ENCODE peak calls at places on chromosomes 6 and 20, in eight cellular contexts. C is PC-3, X is lower lobe of right lung, B is fibroblast of pulmonary artery, Q is fibroblast of lung, N is thyroid gland, U is right lobe of liver, S is cardiac muscle cell. M is an unnamed sample.

GRCh38 chr6:129709451-129709908 is 497 bp downstream of the ARHGAP18 start:
- DNase-seq in C (peak), X (no peak), B (peak), Q (peak), N (peak), U (no peak), S (peak), M (peak)

GRCh38 chr20:13022401-13023170 is 13.8 kb downstream of the SPTLC3 start:
- DNase-seq in C (peak), X (no peak), B (peak), Q (peak), N (peak), U (no peak), S (peak), M (peak)

GRCh38 chr6:147223751-147224150 is 19.5 kb downstream of the STXBP5 start:
- DNase-seq in C (no peak), X (no peak), B (no peak), Q (peak), N (no peak), U (no peak), S (no peak), M (no peak)

GRCh38 chr20:46746972-46747371 is 37.5 kb downstream of the SLC2A10 start:
- DNase-seq in C (peak), X (no peak), B (peak), Q (peak), N (peak), U (no peak), S (peak), M (peak)

GRCh38 chr6:36657942-36658544 is 20.5 kb upstream of the CDKN1A start:
- DNase-seq in C (no peak), X (no peak), B (peak), Q (no peak), N (no peak), U (no peak), S (no peak), M (peak)

GRCh38 chr6:7258231-7258763 is 54.7 kb downstream of the SSR1 start:
- DNase-seq in C (no peak), X (no peak), B (no peak), Q (no peak), N (peak), U (no peak), S (no peak), M (no peak)

GRCh38 chr20:25045343-25045712 is 12.6 kb downstream of the ACSS1 start:
- DNase-seq in C (no peak), X (peak), B (no peak), Q (no peak), N (no peak), U (peak), S (no peak), M (no peak)

GRCh38 chr6:7196685-7197283 is 89.0 kb downstream of the RREB1 start:
- DNase-seq in C (no peak), X (no peak), B (no peak), Q (no peak), N (no peak), U (no peak), S (no peak), M (no peak)

GRCh38 chr6:161727063-161727462 is 453.2 kb upstream of the AGPAT4 start:
- DNase-seq in C (no peak), X (no peak), B (no peak), Q (no peak), N (no peak), U (no peak), S (no peak), M (no peak)

GRCh38 chr6:110341671-110342304 is 16.4 kb downstream of the METTL24 start:
- DNase-seq in C (peak), X (no peak), B (peak), Q (peak), N (no peak), U (no peak), S (peak), M (no peak)

GRCh38 chr20:53907968-53908751 is 162.2 kb downstream of the BCAS1 start:
- DNase-seq in C (no peak), X (no peak), B (no peak), Q (no peak), N (no peak), U (peak), S (no peak), M (no peak)

GRCh38 chr6:16477367-16478149 is 239.2 kb downstream of the GMPR start:
- DNase-seq in C (no peak), X (peak), B (peak), Q (no peak), N (peak), U (no peak), S (no peak), M (no peak)

GRCh38 chr20:41446471-41446870 is 79.9 kb upstream of the EMILIN3 start:
- DNase-seq in C (no peak), X (no peak), B (no peak), Q (no peak), N (no peak), U (no peak), S (no peak), M (no peak)

GRCh38 chr6:54465649-54466300 is 157.5 kb downstream of the TINAG start:
- DNase-seq in C (no peak), X (no peak), B (no peak), Q (no peak), N (no peak), U (no peak), S (no peak), M (no peak)

GRCh38 chr6:45438849-45439406 is 61.2 kb upstream of the SUPT3H start:
- DNase-seq in C (peak), X (no peak), B (peak), Q (peak), N (no peak), U (no peak), S (peak), M (peak)

GRCh38 chr20:18362916-18363315 is 74.6 kb downstream of the ZNF133 start:
- DNase-seq in C (no peak), X (no peak), B (no peak), Q (no peak), N (no peak), U (no peak), S (no peak), M (no peak)

GRCh38 chr20:23412026-23412425 is 9.3 kb downstream of the NAPB start:
- DNase-seq in C (no peak), X (no peak), B (peak), Q (peak), N (peak), U (no peak), S (no peak), M (peak)

GRCh38 chr20:15555913-15556312 is 1017.3 kb downstream of the KIF16B start:
- DNase-seq in C (no peak), X (no peak), B (no peak), Q (no peak), N (no peak), U (no peak), S (no peak), M (no peak)

GRCh38 chr6:106724848-106725247 is 95.5 kb downstream of the QRSL1 start:
- DNase-seq in C (peak), X (no peak), B (no peak), Q (no peak), N (no peak), U (peak), S (no peak), M (peak)

GRCh38 chr6:28794175-28795002 is 129.4 kb downstream of the TRIM27 start:
- DNase-seq in C (peak), X (no peak), B (peak), Q (peak), N (no peak), U (no peak), S (peak), M (peak)

GRCh38 chr6:43287717-43288679 is 10.1 kb upstream of the SLC22A7 start:
- DNase-seq in C (no peak), X (no peak), B (no peak), Q (no peak), N (no peak), U (peak), S (no peak), M (no peak)

GRCh38 chr6:43285832-43286231 is 12.2 kb upstream of the SLC22A7 start:
- DNase-seq in C (no peak), X (no peak), B (no peak), Q (no peak), N (no peak), U (no peak), S (no peak), M (no peak)

GRCh38 chr6:43285415-43285814 is 12.6 kb upstream of the SLC22A7 start:
- DNase-seq in C (no peak), X (no peak), B (no peak), Q (no peak), N (no peak), U (no peak), S (no peak), M (no peak)

GRCh38 chr6:43286456-43286994 is 11.5 kb upstream of the SLC22A7 start:
- DNase-seq in C (no peak), X (no peak), B (no peak), Q (no peak), N (no peak), U (no peak), S (no peak), M (no peak)

GRCh38 chr6:43286995-43287716 is 10.9 kb upstream of the SLC22A7 start:
- DNase-seq in C (no peak), X (no peak), B (no peak), Q (no peak), N (no peak), U (no peak), S (no peak), M (no peak)
- TF ChIP-seq CTCF in C (peak), X (no peak), B (no peak), Q (no peak), N (no peak), U (peak), S (peak), M (peak)

GRCh38 chr6:42929088-42929927 is at the start of gene CNPY3:
- DNase-seq in C (peak), X (peak), B (peak), Q (peak), N (peak), U (peak), S (peak), M (peak)
- TF ChIP-seq CTCF in C (no peak), X (no peak), B (no peak), Q (no peak), N (no peak), U (no peak), S (peak), M (peak)

GRCh38 chr6:160071805-160072687 is 49.6 kb upstream of the SLC22A1 start:
- DNase-seq in C (peak), X (no peak), B (peak), Q (no peak), N (no peak), U (peak), S (peak), M (no peak)
- TF ChIP-seq CTCF in C (peak), X (no peak), B (peak), Q (peak), N (no peak), U (peak), S (peak), M (no peak)

GRCh38 chr20:57380081-57380750 is 11.0 kb upstream of the RBM38 start:
- DNase-seq in C (no peak), X (no peak), B (no peak), Q (no peak), N (no peak), U (no peak), S (no peak), M (no peak)

GRCh38 chr20:57377350-57377749 is 13.8 kb upstream of the RBM38 start:
- DNase-seq in C (no peak), X (no peak), B (no peak), Q (no peak), N (no peak), U (no peak), S (no peak), M (no peak)

GRCh38 chr20:57379263-57379647 is 11.9 kb upstream of the RBM38 start:
- DNase-seq in C (no peak), X (no peak), B (no peak), Q (no peak), N (no peak), U (no peak), S (no peak), M (no peak)

GRCh38 chr20:57378107-57378506 is 13.1 kb upstream of the RBM38 start:
- DNase-seq in C (no peak), X (no peak), B (no peak), Q (no peak), N (no peak), U (no peak), S (no peak), M (no peak)

GRCh38 chr20:57378646-57379262 is 12.4 kb upstream of the RBM38 start:
- DNase-seq in C (no peak), X (no peak), B (no peak), Q (no peak), N (no peak), U (no peak), S (no peak), M (no peak)
- TF ChIP-seq CTCF in C (no peak), X (no peak), B (no peak), Q (no peak), N (no peak), U (no peak), S (no peak), M (no peak)

GRCh38 chr6:112282217-112282616 is 27.9 kb upstream of the LAMA4 start:
- DNase-seq in C (peak), X (peak), B (peak), Q (peak), N (peak), U (no peak), S (peak), M (peak)
- TF ChIP-seq CTCF in C (peak), X (peak), B (peak), Q (peak), N (no peak), U (peak), S (peak), M (peak)

GRCh38 chr20:21719592-21720214 is 14.2 kb downstream of the PAX1 start:
- DNase-seq in C (peak), X (no peak), B (peak), Q (peak), N (peak), U (no peak), S (peak), M (peak)
- TF ChIP-seq CTCF in C (peak), X (peak), B (peak), Q (peak), N (peak), U (peak), S (peak), M (peak)

GRCh38 chr6:139373928-139374356 is 506 bp downstream of the CITED2 start:
- DNase-seq in C (no peak), X (no peak), B (no peak), Q (no peak), N (no peak), U (no peak), S (no peak), M (no peak)

GRCh38 chr6:139374357-139375238 is at the start of gene CITED2:
- DNase-seq in C (peak), X (peak), B (peak), Q (peak), N (peak), U (peak), S (peak), M (peak)

GRCh38 chr6:139376604-139377218 is 2.3 kb upstream of the CITED2 start:
- DNase-seq in C (peak), X (no peak), B (peak), Q (peak), N (peak), U (peak), S (peak), M (peak)

GRCh38 chr6:139376054-139376355 is 1.6 kb upstream of the CITED2 start:
- DNase-seq in C (peak), X (peak), B (no peak), Q (no peak), N (peak), U (no peak), S (peak), M (no peak)

DNA sequence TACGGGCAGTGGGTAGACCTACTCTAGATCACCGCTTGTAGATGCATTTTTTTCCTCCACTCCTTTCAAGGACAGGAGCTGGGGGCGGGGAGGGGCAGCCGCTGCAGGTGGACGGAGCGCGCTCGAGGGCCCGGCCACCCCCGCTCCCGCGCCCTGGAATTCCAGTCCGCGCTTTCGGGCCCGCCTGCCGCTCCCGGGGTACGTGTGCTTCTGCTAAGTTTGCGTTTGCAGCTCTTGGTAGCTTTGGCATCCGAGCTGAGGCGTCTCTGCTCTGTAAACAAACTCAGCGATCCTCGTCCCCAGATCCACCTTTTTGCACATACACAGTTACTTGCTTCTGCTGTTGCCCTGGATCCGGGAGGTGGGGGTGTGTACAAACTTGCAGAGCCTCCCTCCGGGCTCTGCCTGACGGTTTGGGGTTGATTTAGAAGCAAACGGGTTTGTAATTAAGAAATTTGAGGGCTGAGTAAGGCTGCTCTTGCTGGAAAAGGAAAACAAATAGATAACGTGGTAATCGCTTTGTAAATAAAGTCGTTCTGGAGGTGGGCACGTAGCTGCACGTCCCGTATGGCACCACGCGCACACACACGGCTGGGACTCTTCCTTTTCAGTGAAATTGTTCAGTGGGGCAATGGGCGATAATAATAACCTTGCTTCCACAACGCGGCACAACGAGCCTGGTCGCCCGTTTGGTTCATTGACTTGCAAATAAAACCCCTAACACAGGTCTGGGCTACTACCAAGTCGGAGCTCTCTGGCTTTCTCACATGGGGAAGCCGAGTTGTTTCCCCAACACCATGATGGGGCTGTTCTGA is 998 bp upstream of the CITED2 start:
- DNase-seq in C (peak), X (peak), B (peak), Q (peak), N (peak), U (peak), S (peak), M (peak)
- TF ChIP-seq CTCF in C (no peak), X (no peak), B (peak), Q (no peak), N (no peak), U (peak), S (peak), M (no peak)

GRCh38 chr6:138535728-138536454 is 36.6 kb upstream of the NHSL1 start:
- DNase-seq in C (no peak), X (no peak), B (no peak), Q (no peak), N (no peak), U (no peak), S (no peak), M (no peak)

GRCh38 chr6:138531387-138531786 is 32.1 kb upstream of the NHSL1 start:
- DNase-seq in C (no peak), X (no peak), B (no peak), Q (no peak), N (no peak), U (no peak), S (no peak), M (no peak)

GRCh38 chr6:138537090-138537489 is 37.8 kb upstream of the NHSL1 start:
- DNase-seq in C (no peak), X (no peak), B (peak), Q (peak), N (no peak), U (no peak), S (peak), M (peak)

GRCh38 chr6:138529510-138529909 is 30.2 kb upstream of the NHSL1 start:
- DNase-seq in C (no peak), X (no peak), B (no peak), Q (no peak), N (no peak), U (no peak), S (peak), M (no peak)

DNA sequence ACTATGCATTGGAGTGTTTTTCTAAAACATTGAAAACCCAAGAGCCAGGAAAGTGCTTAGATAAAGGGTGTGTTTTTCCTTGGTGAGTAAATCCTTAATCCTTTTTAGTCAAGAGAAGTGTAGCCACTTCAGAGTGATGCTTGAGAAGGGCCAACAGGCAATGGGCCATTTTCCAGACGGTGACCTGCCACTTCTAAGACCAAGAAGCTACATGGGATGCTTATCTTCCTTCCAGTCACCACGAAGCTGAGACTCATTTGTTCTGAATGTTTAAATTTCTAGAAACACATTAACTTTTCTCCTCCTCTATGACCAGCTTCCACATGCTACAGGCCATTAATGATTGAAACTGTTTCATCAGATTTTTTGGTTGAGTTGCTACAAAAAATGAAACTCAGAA is 34.4 kb upstream of the NHSL1 start:
- DNase-seq in C (no peak), X (peak), B (no peak), Q (no peak), N (peak), U (no peak), S (no peak), M (no peak)
- TF ChIP-seq CTCF in C (no peak), X (no peak), B (no peak), Q (no peak), N (no peak), U (no peak), S (no peak), M (no peak)

DNA sequence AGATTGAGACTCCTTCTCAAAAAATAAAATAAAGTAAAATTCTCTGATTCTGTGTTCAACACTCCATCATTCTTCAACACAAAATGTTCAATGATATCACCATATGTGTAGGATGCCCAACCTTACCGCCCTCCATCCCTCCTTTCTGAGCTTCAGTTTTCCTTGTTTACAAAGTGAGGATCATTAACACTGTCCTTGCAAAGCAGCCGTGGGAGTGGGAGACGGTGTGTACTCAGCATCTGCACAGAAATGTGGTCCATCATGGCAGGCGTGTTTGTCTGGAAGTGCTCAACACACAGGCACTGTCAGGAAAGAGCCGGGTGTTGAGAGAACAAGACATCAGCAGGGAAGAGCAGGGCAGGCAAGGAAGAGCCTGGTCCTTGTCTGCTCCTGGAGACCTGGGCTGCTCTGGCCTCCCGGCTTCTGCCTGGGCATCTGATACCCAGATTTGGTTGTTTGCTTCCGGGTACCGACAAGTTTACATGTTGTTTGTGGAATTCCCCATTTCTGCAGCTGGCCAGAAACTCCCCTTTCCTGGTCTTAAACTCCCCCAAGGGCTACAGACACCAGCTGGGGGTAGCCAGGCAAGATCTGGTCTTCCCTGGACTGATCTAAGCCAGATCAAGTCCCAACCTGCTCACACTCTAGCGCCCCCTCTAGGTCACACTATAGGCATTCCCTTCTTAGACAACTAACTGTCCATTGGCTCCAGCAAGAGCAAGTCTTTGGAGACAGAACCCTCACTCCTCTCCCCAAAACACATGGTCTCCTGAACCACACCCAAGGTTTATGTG is 26.7 kb upstream of the TTPAL start:
- DNase-seq in C (peak), X (no peak), B (no peak), Q (no peak), N (no peak), U (peak), S (peak), M (no peak)
- TF ChIP-seq CTCF in C (peak), X (no peak), B (peak), Q (peak), N (no peak), U (peak), S (peak), M (no peak)

M was measured in fibroblast of the aortic adventitia.